ENCODE peak calls at places on chromosomes 3 and 15, in nine cellular contexts. D, W, A, E, R, U, X, J and T are unnamed samples. For H3K4me1, the result is how much of the 10 kb centered on the place peaks cover.

GRCh38 chr3:79367803-79368202 is 400.0 kb downstream of the ROBO1 start:
- DNase-seq in A (no peak), R (no peak), X (no peak), D (no peak), U (no peak), W (no peak), E (no peak), J (no peak), T (no peak)

GRCh38 chr3:172512363-172512762 is 10.9 kb downstream of the TNFSF10 start:
- DNase-seq in X (no peak), A (no peak), J (no peak), D (no peak), R (no peak), E (no peak), W (no peak), U (no peak), T (no peak)

GRCh38 chr15:49984436-49984835 is 134.6 kb downstream of the ATP8B4 start:
- DNase-seq in W (no peak), R (no peak), J (no peak), U (no peak), E (no peak), D (no peak), A (no peak), X (no peak), T (no peak)

GRCh38 chr3:75101329-75102147 is 487.1 kb upstream of the CNTN3 start:
- DNase-seq in E (no peak), W (no peak), J (no peak), A (peak), R (no peak), U (no peak), D (no peak), X (no peak), T (no peak)

GRCh38 chr3:179179979-179180758 is 32.0 kb downstream of the PIK3CA start:
- DNase-seq in J (peak), W (no peak), D (no peak), A (no peak), U (no peak), E (no peak), X (no peak), R (peak), T (peak)

GRCh38 chr15:86623236-86623635 is 543.6 kb downstream of the AGBL1 start:
- DNase-seq in D (no peak), R (no peak), U (no peak), A (no peak), W (no peak), E (no peak), J (no peak), X (no peak), T (no peak)

GRCh38 chr3:56683122-56683817 is at the start of gene TASOR:
- DNase-seq in U (no peak), J (peak), E (peak), R (peak), D (peak), A (peak), W (peak), X (peak), T (peak)

GRCh38 chr3:11288021-11288491 is 15.9 kb downstream of the ATG7 start:
- DNase-seq in X (no peak), W (no peak), J (peak), R (no peak), E (no peak), U (no peak), A (no peak), D (no peak), T (peak)

GRCh38 chr3:139265131-139266016 is 78.4 kb upstream of the MRPS22 start:
- DNase-seq in A (no peak), U (no peak), W (no peak), R (no peak), E (peak), X (no peak), J (no peak), D (no peak), T (no peak)

GRCh38 chr15:43390723-43391122 is 19.8 kb downstream of the TUBGCP4 start:
- DNase-seq in D (no peak), U (no peak), J (peak), E (no peak), W (no peak), A (no peak), R (peak), X (no peak), T (no peak)

GRCh38 chr3:177802151-177802900 is 605.0 kb upstream of the TBL1XR1 start:
- DNase-seq in X (no peak), U (no peak), R (peak), E (no peak), D (no peak), J (peak), A (no peak), W (no peak), T (no peak)

GRCh38 chr3:27431116-27431515 is 53.1 kb downstream of the SLC4A7 start:
- DNase-seq in A (no peak), E (no peak), W (no peak), X (no peak), J (peak), D (no peak), R (peak), U (peak), T (peak)

GRCh38 chr3:130473416-130473815 is 43.6 kb upstream of the COL6A6 start:
- DNase-seq in R (no peak), J (no peak), A (no peak), W (no peak), E (no peak), D (no peak), X (no peak), U (no peak), T (no peak)

GRCh38 chr3:159839561-159840379 is 148.9 kb upstream of the IL12A start:
- DNase-seq in X (no peak), J (no peak), A (peak), E (no peak), D (peak), U (no peak), R (peak), W (no peak), T (no peak)

GRCh38 chr15:80593486-80594055 is 101.5 kb upstream of the ABHD17C start:
- DNase-seq in E (no peak), A (peak), X (no peak), W (no peak), R (no peak), J (no peak), U (no peak), D (no peak), T (no peak)

GRCh38 chr3:46368569-46368968 is 2.2 kb upstream of the CCR5 start:
- DNase-seq in E (no peak), D (peak), W (no peak), A (peak), J (no peak), R (no peak), U (no peak), X (no peak), T (no peak)

GRCh38 chr3:96776818-96777217 is 37.6 kb upstream of the EPHA6 start:
- DNase-seq in D (peak), U (no peak), X (no peak), R (no peak), A (no peak), J (no peak), E (no peak), W (no peak), T (no peak)

GRCh38 chr3:59463253-59463652 is 413.4 kb upstream of the CFAP20DC start:
- DNase-seq in A (no peak), E (no peak), U (no peak), W (no peak), X (no peak), R (no peak), D (no peak), J (no peak), T (no peak)

GRCh38 chr15:98983333-98983732 is 24.3 kb downstream of the PGPEP1L start:
- DNase-seq in E (peak), U (peak), J (peak), A (no peak), W (no peak), D (no peak), R (peak), X (peak), T (peak)

GRCh38 chr15:36567445-36567844 is 12.0 kb upstream of the CDIN1 start:
- DNase-seq in E (no peak), W (no peak), U (no peak), R (no peak), X (no peak), J (no peak), D (no peak), A (no peak), T (no peak)

GRCh38 chr3:100525753-100526612 is 33.6 kb downstream of the TMEM45A start:
- DNase-seq in D (peak), E (no peak), A (peak), W (peak), J (peak), X (no peak), U (no peak), R (peak), T (peak)

GRCh38 chr3:43770426-43771103 is 79.8 kb downstream of the ABHD5 start:
- DNase-seq in E (no peak), R (no peak), W (no peak), D (peak), A (no peak), J (no peak), U (no peak), X (peak), T (no peak)

GRCh38 chr3:30611613-30612421 is 5.4 kb downstream of the TGFBR2 start:
- DNase-seq in J (peak), A (no peak), D (no peak), W (no peak), X (no peak), R (no peak), U (no peak), E (no peak), T (peak)

GRCh38 chr3:28215407-28215806 is 26.0 kb upstream of the CMC1 start:
- DNase-seq in X (no peak), U (no peak), R (no peak), W (no peak), J (no peak), A (no peak), E (no peak), D (no peak), T (no peak)

GRCh38 chr15:89893696-89894450 is at the start of gene AP3S2:
- DNase-seq in D (peak), J (peak), R (peak), W (peak), X (peak), E (peak), A (peak), U (peak), T (peak)

DNA sequence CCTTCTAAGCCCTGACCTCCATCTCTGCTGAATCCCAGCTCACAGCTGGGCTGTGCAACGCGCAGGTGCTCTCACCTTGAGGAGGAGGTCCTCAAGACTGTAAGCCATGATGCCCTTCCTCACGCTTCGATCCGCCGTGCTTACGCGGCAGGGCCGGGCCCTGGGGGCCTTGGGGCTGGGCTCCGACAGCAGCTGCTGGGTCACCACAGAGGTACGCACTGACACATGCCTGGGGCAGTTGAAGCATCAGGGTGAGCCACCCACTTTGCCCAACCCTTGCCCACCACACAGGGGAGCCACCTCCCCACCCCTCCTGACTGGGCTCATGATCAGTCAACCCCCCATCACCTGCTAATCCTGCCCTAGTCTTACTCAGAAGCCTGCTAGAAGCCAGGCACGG is 3.1 kb downstream of the CIDEC start:
- DNase-seq in X (no peak), W (no peak), J (no peak), A (no peak), U (no peak), R (no peak), E (no peak), D (no peak), T (no peak)
- TF ChIP-seq CTCF in X (no peak), W (no peak), J (no peak), A (no peak), U (no peak), R (no peak), E (no peak), D (no peak), T (no peak)

GRCh38 chr3:53674582-53674981 is 171.6 kb downstream of the CHDH start:
- DNase-seq in W (no peak), U (no peak), R (no peak), A (no peak), E (peak), J (no peak), D (peak), X (no peak), T (no peak)

GRCh38 chr3:53675942-53676341 is 170.3 kb downstream of the CHDH start:
- DNase-seq in A (no peak), E (peak), J (no peak), X (no peak), W (no peak), D (no peak), U (no peak), R (no peak), T (no peak)

GRCh38 chr3:53675022-53675697 is 171.1 kb downstream of the CHDH start:
- DNase-seq in A (no peak), X (no peak), R (no peak), E (peak), W (no peak), D (peak), J (no peak), U (no peak), T (no peak)

GRCh38 chr3:53671192-53672021 is 174.8 kb downstream of the CHDH start:
- DNase-seq in U (no peak), D (peak), R (no peak), A (no peak), X (no peak), W (no peak), E (peak), J (no peak), T (no peak)

GRCh38 chr3:53672987-53673386 is 173.2 kb downstream of the CHDH start:
- DNase-seq in D (no peak), X (no peak), R (no peak), U (no peak), A (no peak), E (peak), J (no peak), W (no peak), T (no peak)
- H3K27ac ChIP-seq in D (no peak), X (no peak), R (no peak), U (no peak), A (no peak), E (no peak), J (no peak), W (no peak), T (no peak)

GRCh38 chr15:92020207-92020606 is 166.7 kb downstream of the SLCO3A1 start:
- DNase-seq in D (no peak), R (peak), W (no peak), X (no peak), A (no peak), J (no peak), U (no peak), E (no peak), T (no peak)

GRCh38 chr15:92019706-92020105 is 166.2 kb downstream of the SLCO3A1 start:
- DNase-seq in X (no peak), J (no peak), D (no peak), A (no peak), E (no peak), W (no peak), U (no peak), R (no peak), T (no peak)

GRCh38 chr15:92017882-92018534 is 164.5 kb downstream of the SLCO3A1 start:
- DNase-seq in U (no peak), W (no peak), A (no peak), X (no peak), D (no peak), R (no peak), E (no peak), J (no peak), T (no peak)

GRCh38 chr15:92020765-92021164 is 167.3 kb downstream of the SLCO3A1 start:
- DNase-seq in X (no peak), W (no peak), A (no peak), J (peak), D (no peak), E (no peak), U (no peak), R (peak), T (no peak)

GRCh38 chr15:92018535-92019239 is 165.2 kb downstream of the SLCO3A1 start:
- DNase-seq in X (no peak), U (no peak), W (no peak), E (no peak), R (no peak), A (no peak), J (no peak), D (no peak), T (no peak)
- H3K4me1 ChIP-seq in X (under half), U (under half), W (under half), E (under half), R (under half), A (under half), J (under half), D (under half), T (under half)

DNA sequence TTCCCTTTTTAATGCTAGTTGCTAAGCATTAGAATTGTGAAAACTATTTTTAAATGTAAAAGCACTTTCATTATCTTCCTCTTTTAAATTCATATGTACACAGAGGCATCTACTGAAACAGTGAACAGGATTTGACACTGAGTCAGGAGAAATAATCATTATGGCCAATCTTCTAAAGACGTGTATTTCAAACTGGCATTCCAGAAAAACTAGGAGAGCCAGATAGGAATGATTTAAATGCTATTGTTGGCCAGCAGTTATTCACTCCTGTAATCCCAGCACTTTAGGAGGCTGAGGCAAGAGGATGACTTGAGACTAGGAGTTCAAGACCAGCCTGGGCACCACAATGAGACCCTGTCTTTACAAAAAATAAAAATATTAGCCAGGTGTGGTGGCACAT is 67.6 kb upstream of the RAP2B start:
- DNase-seq in U (no peak), J (no peak), X (no peak), R (no peak), A (no peak), D (no peak), E (no peak), W (no peak), T (no peak)
- TF ChIP-seq CTCF in U (no peak), J (no peak), X (no peak), R (no peak), A (no peak), D (no peak), E (no peak), W (no peak), T (no peak)

GRCh38 chr3:48558446-48559134 is 2.0 kb upstream of the PFKFB4 start:
- DNase-seq in R (no peak), J (no peak), A (no peak), E (no peak), X (no peak), U (no peak), W (no peak), D (peak), T (no peak)
- H3K27ac ChIP-seq in R (no peak), J (no peak), A (no peak), E (peak), X (peak), U (no peak), W (peak), D (no peak), T (no peak)